ENCODE peak calls at places on chromosomes 11 and 22, in four cellular contexts. M is A549, Z is HepG2, D is K562. W is an unnamed sample.

GRCh38 chr22:20588092-20588842 is 80.9 kb downstream of the MED15 start:
- DNase-seq in M (no peak), Z (no peak), D (no peak), W (no peak)

GRCh38 chr11:69913591-69914285 is 94.5 kb upstream of the FGF3 start:
- DNase-seq in M (no peak), Z (no peak), D (no peak), W (peak; percentile 2)

GRCh38 chr11:106794058-106794457 is 224.2 kb downstream of the GUCY1A2 start:
- DNase-seq in M (no peak), Z (no peak), D (no peak), W (no peak)

GRCh38 chr22:30321461-30321860 is 5.3 kb downstream of the TBC1D10A start:
- DNase-seq in M (no peak), Z (no peak), D (no peak), W (no peak)

GRCh38 chr22:42848941-42849340 is 8.1 kb downstream of the ARFGAP3 start:
- DNase-seq in M (no peak), Z (no peak), D (no peak), W (no peak)

GRCh38 chr22:50250555-50251471 is at the start of gene HDAC10:
- DNase-seq in M (peak; percentile 43), Z (peak; percentile 56), D (peak; percentile 79), W (peak; percentile 89)

GRCh38 chr11:19676508-19677379 is 35.9 kb upstream of the NAV2 start:
- DNase-seq in M (no peak), Z (no peak), D (no peak), W (no peak)

GRCh38 chr11:100562102-100562501 is 125.0 kb upstream of the ARHGAP42 start:
- DNase-seq in M (no peak), Z (no peak), D (no peak), W (no peak)

GRCh38 chr11:36763187-36763586 is 165.2 kb upstream of the RAG2 start:
- DNase-seq in M (no peak), Z (no peak), D (no peak), W (no peak)

GRCh38 chr11:111018571-111018970 is 227.0 kb upstream of the POU2AF2 start:
- DNase-seq in M (no peak), Z (no peak), D (no peak), W (no peak)

GRCh38 chr11:62573006-62573591 is 592 bp downstream of the EEF1G start:
- DNase-seq in M (no peak), Z (no peak), D (peak; percentile 22), W (no peak)

GRCh38 chr22:19878461-19879247 is 24.0 kb upstream of the GNB1L start:
- DNase-seq in M (no peak), Z (no peak), D (no peak), W (peak; percentile 8)

GRCh38 chr11:36019722-36020121 is 75.9 kb downstream of the LDLRAD3 start:
- DNase-seq in M (no peak), Z (no peak), D (no peak), W (no peak)

GRCh38 chr11:16001899-16002426 is 354.4 kb downstream of the SOX6 start:
- DNase-seq in M (peak; percentile 73), Z (peak; percentile 92), D (no peak), W (no peak)

GRCh38 chr11:7490054-7490453 is 4.7 kb downstream of the OLFML1 start:
- DNase-seq in M (no peak), Z (no peak), D (no peak), W (no peak)

GRCh38 chr22:39418696-39419095 is 19.1 kb downstream of the TAB1 start:
- DNase-seq in M (no peak), Z (no peak), D (no peak), W (no peak)

GRCh38 chr11:79377399-79377798 is 63.4 kb downstream of the TENM4 start:
- DNase-seq in M (no peak), Z (no peak), D (no peak), W (no peak)

GRCh38 chr11:76690736-76691135 is 20.2 kb upstream of the LRRC32 start:
- DNase-seq in M (no peak), Z (no peak), D (no peak), W (no peak)

GRCh38 chr11:10742460-10743208 is 8.4 kb upstream of the CTR9 start:
- DNase-seq in M (no peak), Z (no peak), D (peak; percentile 53), W (no peak)

GRCh38 chr11:92211576-92212167 is 12.9 kb upstream of the FAT3 start:
- DNase-seq in M (peak; percentile 59), Z (peak; percentile 4), D (no peak), W (peak; percentile 52)

GRCh38 chr11:72141066-72141465 is 5.5 kb downstream of the FOLR3 start:
- DNase-seq in M (peak; percentile 31), Z (no peak), D (no peak), W (no peak)

GRCh38 chr11:8342821-8343681 is 79.4 kb upstream of the LMO1 start:
- DNase-seq in M (no peak), Z (no peak), D (no peak), W (no peak)

GRCh38 chr11:120511804-120512726 is 517 bp downstream of the GRIK4 start:
- DNase-seq in M (no peak), Z (no peak), D (peak; percentile 35), W (peak; percentile 45)

GRCh38 chr11:66670816-66671215 is 6.9 kb downstream of the RBM4B start:
- DNase-seq in M (no peak), Z (no peak), D (no peak), W (no peak)

GRCh38 chr22:23608583-23608982 is 23.5 kb downstream of the DRICH1 start:
- DNase-seq in M (no peak), Z (no peak), D (peak; percentile 30), W (peak; percentile 69)

GRCh38 chr22:23192133-23192532 is 11.8 kb downstream of the BCR start:
- DNase-seq in M (no peak), Z (no peak), D (no peak), W (no peak)

GRCh38 chr11:3178349-3178748 is 13.2 kb upstream of the OSBPL5 start:
- DNase-seq in M (no peak), Z (no peak), D (no peak), W (no peak)

GRCh38 chr11:95512177-95512576 is 277.4 kb downstream of the FAM76B start:
- DNase-seq in M (peak; percentile 36), Z (no peak), D (no peak), W (no peak)

GRCh38 chr22:37566329-37566837 is 6.1 kb downstream of the CDC42EP1 start:
- DNase-seq in M (no peak), Z (no peak), D (no peak), W (no peak)

GRCh38 chr11:34214961-34215805 is 109.8 kb downstream of the NAT10 start:
- DNase-seq in M (peak; percentile 64), Z (no peak), D (no peak), W (no peak)

DNA sequence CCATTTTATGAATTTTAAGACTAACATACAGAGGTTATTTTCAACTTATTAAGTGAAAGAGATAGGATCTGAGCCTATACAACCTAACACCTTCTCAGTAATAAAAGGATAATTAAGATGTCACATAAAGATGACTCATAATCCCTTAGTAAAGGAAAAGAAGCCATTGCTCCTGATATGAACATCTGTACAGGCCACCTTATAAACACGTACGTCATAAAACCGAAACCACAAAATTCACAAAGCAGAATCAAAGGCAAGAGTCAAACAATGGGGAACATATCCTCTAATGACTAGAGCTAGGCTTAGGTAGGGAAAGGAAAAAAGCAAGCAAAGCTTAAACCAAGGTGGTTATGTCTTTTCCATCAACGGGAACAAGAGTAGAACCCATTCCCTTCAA is 103.5 kb downstream of the KCNA4 start:
- DNase-seq in M (no peak), Z (no peak), D (no peak), W (no peak)
- TF ChIP-seq NR3C1 in M (no peak), Z (no peak), D (no peak), W (no peak)

GRCh38 chr22:25369133-25369532 is 149.7 kb downstream of the CRYBB2 start:
- DNase-seq in M (no peak), Z (no peak), D (no peak), W (no peak)

GRCh38 chr22:25374871-25375270 is 155.4 kb downstream of the CRYBB2 start:
- DNase-seq in M (no peak), Z (no peak), D (no peak), W (no peak)

GRCh38 chr22:25370322-25370721 is 150.9 kb downstream of the CRYBB2 start:
- DNase-seq in M (no peak), Z (no peak), D (no peak), W (no peak)

GRCh38 chr22:25373961-25374360 is 154.5 kb downstream of the CRYBB2 start:
- DNase-seq in M (no peak), Z (no peak), D (no peak), W (no peak)

GRCh38 chr22:25372000-25372595 is 152.7 kb downstream of the CRYBB2 start:
- DNase-seq in M (no peak), Z (no peak), D (no peak), W (no peak)
- TF ChIP-seq NR3C1 in M (no peak), Z (no peak), D (no peak), W (no peak)

GRCh38 chr11:86523738-86524602 is 148.4 kb downstream of the ME3 start:
- DNase-seq in M (peak; percentile 98), Z (peak; percentile 93), D (peak; percentile 67), W (no peak)
- TF ChIP-seq NR3C1 in M (no peak), Z (no peak), D (no peak), W (no peak)

DNA sequence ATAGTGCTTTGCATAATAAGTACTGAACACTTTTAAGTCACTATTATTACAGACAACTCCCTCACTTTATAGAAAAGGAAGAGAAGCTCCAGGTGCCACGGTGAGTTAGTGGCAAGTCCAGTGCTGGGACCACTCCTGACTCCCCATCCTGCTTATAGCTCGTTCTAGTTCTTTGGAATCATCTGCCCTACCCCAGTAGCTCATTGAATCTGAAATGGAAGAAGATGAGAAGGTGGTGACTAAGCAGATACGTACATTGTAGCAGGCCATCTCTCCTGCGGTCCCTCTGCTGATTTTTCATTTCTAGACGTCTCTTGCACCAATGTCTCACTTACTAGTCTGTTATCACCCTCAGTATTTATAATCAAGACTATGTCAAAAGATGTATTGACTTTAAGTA is 21.6 kb downstream of the MMP20 start:
- DNase-seq in M (no peak), Z (no peak), D (no peak), W (no peak)
- TF ChIP-seq NR3C1 in M (no peak), Z (no peak), D (no peak), W (no peak)

GRCh38 chr11:128726464-128727139 is 32.7 kb downstream of the FLI1 start:
- DNase-seq in M (no peak), Z (no peak), D (no peak), W (no peak)
- TF ChIP-seq NR3C1 in M (no peak), Z (no peak), D (no peak), W (no peak)

GRCh38 chr11:14519692-14520085 is 497 bp downstream of the PSMA1 start:
- DNase-seq in M (no peak), Z (no peak), D (no peak), W (no peak)
- TF ChIP-seq NR3C1 in M (no peak), Z (no peak), D (no peak), W (no peak)